ENCODE peak calls at places on chromosome 19, in five cellular contexts. F is colonic mucosa, W is cardiac muscle cell, L is HCT116, T is GM23338. R is an unnamed sample. For H3K4me1, the result is how much of the 10 kb centered on the place peaks cover.

GRCh38 chr19:558770-559439 is 13.5 kb upstream of the BSG start:
- DNase-seq in L (no peak), T (no peak), F (no peak), W (peak), R (no peak)

GRCh38 chr19:39070888-39071287 is 13.3 kb upstream of the ACP7 start:
- DNase-seq in L (no peak), T (no peak), W (no peak), F (no peak), R (no peak)

GRCh38 chr19:12938536-12939291 is at the start of gene CALR:
- DNase-seq in T (no peak), L (no peak), W (peak), F (peak), R (peak)

GRCh38 chr19:39937094-39937493 is 2.7 kb upstream of the FCGBP start:
- DNase-seq in W (no peak), T (no peak), F (peak), L (no peak), R (no peak)

GRCh38 chr19:49142866-49143335 is 12.3 kb downstream of the HRC start:
- DNase-seq in L (no peak), T (peak), F (peak), W (peak), R (peak)

GRCh38 chr19:48975947-48976847 is 11.1 kb downstream of the FTL start:
- DNase-seq in L (no peak), T (peak), W (no peak), F (no peak), R (peak)

GRCh38 chr19:50430888-50431342 is 1.8 kb upstream of the MYBPC2 start:
- DNase-seq in T (peak), L (no peak), F (no peak), W (no peak), R (no peak)

GRCh38 chr19:12521996-12522395 is 29.3 kb downstream of the ZNF564 start:
- DNase-seq in L (no peak), T (peak), F (no peak), W (no peak), R (no peak)

GRCh38 chr19:29260477-29261317 is 47.7 kb upstream of the UQCRFS1 start:
- DNase-seq in F (peak), W (peak), L (peak), T (peak), R (peak)

GRCh38 chr19:29422686-29423085 is 103.1 kb upstream of the VSTM2B start:
- DNase-seq in L (no peak), W (no peak), T (no peak), F (no peak), R (no peak)

GRCh38 chr19:28426902-28427232 is 786.1 kb downstream of the UQCRFS1 start:
- DNase-seq in L (no peak), T (no peak), F (no peak), W (peak), R (no peak)

GRCh38 chr19:51959791-51960190 is 26.8 kb downstream of the ZNF350 start:
- DNase-seq in W (no peak), L (no peak), F (no peak), T (no peak), R (no peak)

GRCh38 chr19:10404888-10405808 is 1.8 kb upstream of the CDC37 start:
- DNase-seq in T (peak), F (no peak), W (no peak), L (no peak), R (no peak)

GRCh38 chr19:45515081-45515624 is 7.9 kb downstream of the VASP start:
- DNase-seq in L (no peak), F (peak), W (no peak), T (no peak), R (no peak)

GRCh38 chr19:9836021-9836420 is 903 bp downstream of the PIN1 start:
- DNase-seq in F (no peak), W (peak), T (no peak), L (no peak), R (no peak)

GRCh38 chr19:46813570-46814358 is 25.4 kb upstream of the SLC1A5 start:
- DNase-seq in L (no peak), F (peak), T (no peak), W (peak), R (no peak)

GRCh38 chr19:49468746-49469447 is 5.1 kb upstream of the FLT3LG start:
- DNase-seq in F (peak), W (peak), T (peak), L (no peak), R (peak)

GRCh38 chr19:12763100-12763499 is 11.5 kb downstream of the BEST2 start:
- DNase-seq in F (no peak), L (no peak), W (no peak), T (no peak), R (no peak)

GRCh38 chr19:49939721-49940481 is 10.6 kb upstream of the NUP62 start:
- DNase-seq in T (peak), F (no peak), W (no peak), L (no peak), R (no peak)

GRCh38 chr19:10182847-10183246 is 11.9 kb downstream of the DNMT1 start:
- DNase-seq in W (no peak), L (no peak), F (no peak), T (no peak), R (no peak)

GRCh38 chr19:38781058-38781457 is 7.7 kb upstream of the LGALS7 start:
- DNase-seq in F (no peak), L (no peak), T (no peak), W (peak), R (no peak)

GRCh38 chr19:46728693-46729339 is 11.9 kb upstream of the PRKD2 start:
- DNase-seq in F (peak), T (peak), L (no peak), W (peak), R (peak)

GRCh38 chr19:48325265-48325910 is at the start of gene EMP3:
- DNase-seq in T (peak), F (peak), W (peak), L (peak), R (peak)

GRCh38 chr19:57171551-57172081 is 4.3 kb upstream of the DUXA start:
- DNase-seq in T (peak), L (no peak), W (peak), F (peak), R (no peak)

GRCh38 chr19:39679791-39680168 is 24.1 kb downstream of the LGALS16 start:
- DNase-seq in F (no peak), W (no peak), T (no peak), L (no peak), R (no peak)

GRCh38 chr19:49340069-49340864 is 5.1 kb downstream of the CD37 start:
- DNase-seq in F (peak), W (peak), L (no peak), T (peak), R (peak)

GRCh38 chr19:51441410-51442390 is 16.6 kb downstream of the SIGLEC8 start:
- DNase-seq in F (peak), T (no peak), L (no peak), W (no peak), R (no peak)

GRCh38 chr19:48992571-48993174 is 436 bp downstream of the GYS1 start:
- DNase-seq in L (no peak), W (no peak), T (peak), F (peak), R (no peak)

GRCh38 chr19:38666662-38667448 is 19.4 kb downstream of the ACTN4 start:
- DNase-seq in F (no peak), W (peak), L (no peak), T (no peak), R (no peak)

GRCh38 chr19:50512112-50512998 is 1.4 kb downstream of the ASPDH start:
- DNase-seq in F (no peak), T (no peak), L (no peak), W (no peak), R (no peak)

GRCh38 chr19:12757544-12758274 is 6.1 kb downstream of the BEST2 start:
- DNase-seq in L (peak), F (peak), T (peak), W (peak), R (peak)

GRCh38 chr19:30063184-30064020 is 121.4 kb downstream of the URI1 start:
- DNase-seq in L (no peak), W (no peak), T (no peak), F (no peak), R (no peak)

GRCh38 chr19:46082728-46083050 is 41.8 kb downstream of the IGFL3 start:
- DNase-seq in W (no peak), T (no peak), L (no peak), F (no peak), R (no peak)

GRCh38 chr19:13005861-13006370 is 10.6 kb downstream of the NFIX start:
- DNase-seq in W (no peak), T (no peak), L (no peak), F (no peak), R (no peak)

GRCh38 chr19:28028881-28029280 is 1184.1 kb downstream of the UQCRFS1 start:
- DNase-seq in F (no peak), W (no peak), T (no peak), L (no peak), R (no peak)

GRCh38 chr19:36423925-36424324 is 5.5 kb upstream of the ZFP82 start:
- DNase-seq in F (no peak), T (peak), W (no peak), L (no peak), R (no peak)

GRCh38 chr19:372306-372890 is 27.8 kb upstream of the MIER2 start:
- DNase-seq in T (no peak), L (no peak), F (no peak), W (peak), R (no peak)

GRCh38 chr19:1063030-1063908 is 3.7 kb upstream of the ARHGAP45 start:
- DNase-seq in T (peak), L (peak), W (no peak), F (peak), R (peak)

GRCh38 chr19:21569497-21569870 is 64.1 kb downstream of the ZNF429 start:
- DNase-seq in L (no peak), W (peak), T (no peak), F (peak), R (no peak)

GRCh38 chr19:33953592-33953991 is 156.9 kb downstream of the KCTD15 start:
- DNase-seq in F (no peak), L (no peak), W (no peak), T (peak), R (no peak)

GRCh38 chr19:42247631-42248199 is 5.3 kb upstream of the GSK3A start:
- DNase-seq in L (no peak), T (no peak), W (no peak), F (no peak), R (no peak)
- H3K4me1 ChIP-seq in L (under half), T (under half), W (under half), F (under half), R (under half)

DNA sequence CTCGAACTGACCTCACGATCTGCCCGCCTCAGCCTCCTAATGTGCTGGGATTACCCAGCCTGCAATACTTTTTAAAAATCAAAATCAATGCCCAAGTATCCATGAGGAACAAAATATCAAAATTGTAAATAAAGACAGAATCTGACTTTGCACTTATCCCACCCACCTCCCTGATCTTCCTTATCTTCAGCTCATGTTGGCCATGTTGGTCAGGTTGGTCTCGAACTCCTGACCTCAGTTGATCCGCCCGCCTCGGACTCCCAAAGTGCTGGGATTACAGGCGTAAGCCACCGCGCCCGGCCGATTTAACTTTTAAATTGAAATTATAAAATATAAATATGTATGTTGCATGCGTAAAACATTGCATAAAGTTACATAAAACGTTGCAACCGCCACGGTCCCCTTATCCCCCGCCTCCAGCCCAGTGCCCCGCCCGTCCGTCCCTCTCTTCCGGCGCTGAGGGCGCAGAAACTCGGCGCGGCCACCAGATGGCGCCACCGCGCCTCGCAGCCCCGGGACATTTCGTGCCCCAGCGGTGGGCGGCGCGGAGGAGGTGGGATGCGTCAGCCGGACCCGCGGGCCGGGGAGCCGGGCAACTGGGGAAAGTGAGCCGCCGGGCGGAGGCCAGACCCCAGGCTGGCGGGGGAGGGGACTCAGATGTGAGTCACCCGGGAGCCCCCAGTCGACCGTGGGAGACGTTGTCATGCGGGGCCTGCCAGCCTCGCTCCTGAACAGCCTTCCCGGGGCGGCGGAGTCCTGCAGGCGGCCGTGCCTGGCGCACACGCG is 1.5 kb upstream of the GADD45B start:
- DNase-seq in L (no peak), W (peak), F (peak), T (peak), R (peak)
- H3K4me3 ChIP-seq in L (peak), W (peak), F (peak), T (peak), R (peak)

DNA sequence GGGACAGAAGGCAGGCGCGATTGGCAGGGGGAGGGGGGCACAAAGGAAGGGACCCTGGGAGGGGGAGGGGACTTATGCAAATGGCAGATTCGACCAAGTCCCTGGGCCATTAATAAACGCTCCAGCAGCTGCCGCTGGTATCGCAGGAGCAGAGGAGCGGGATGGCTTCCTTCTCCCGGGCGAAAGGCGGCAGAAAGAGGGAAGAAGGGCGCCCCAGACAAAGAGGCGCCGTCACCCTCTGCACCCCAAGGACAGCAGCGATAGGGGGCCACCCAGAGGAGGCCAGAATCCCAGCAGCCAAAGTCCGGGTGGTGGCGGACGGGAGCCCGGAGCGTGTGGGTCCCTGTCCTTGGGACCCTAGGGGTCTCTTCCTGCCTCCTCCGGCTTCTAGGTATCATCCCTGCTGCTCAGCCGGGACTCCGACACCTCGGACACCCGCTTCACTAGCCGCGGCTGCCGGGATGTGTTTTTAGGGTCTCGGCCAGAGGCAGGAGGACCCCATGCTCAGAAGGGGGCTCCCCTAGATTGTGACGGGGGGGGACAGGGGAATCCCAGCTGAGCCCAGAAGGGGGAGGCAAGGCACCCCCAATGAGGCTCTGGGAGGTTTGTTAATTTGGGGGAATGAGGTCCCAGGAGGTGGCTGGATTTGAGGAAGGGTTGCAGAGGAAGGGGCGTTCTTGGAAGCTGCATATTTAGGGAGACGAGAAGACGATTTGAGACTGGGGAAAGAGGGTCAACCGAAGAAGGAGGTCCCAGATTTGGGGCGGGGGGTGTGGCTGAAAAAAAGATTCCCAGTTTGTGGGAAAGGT is 1.7 kb downstream of the PTPRS start:
- DNase-seq in F (no peak), L (no peak), T (peak), W (no peak), R (no peak)
- TF ChIP-seq CTCF in F (no peak), L (no peak), T (peak), W (no peak), R (no peak)

GRCh38 chr19:16340092-16340491 is 15.5 kb downstream of the KLF2 start:
- DNase-seq in L (no peak), F (no peak), W (no peak), T (no peak), R (no peak)
- H3K4me1 ChIP-seq in L (under half), F (under half), W (under half), T (under half), R (under half)

GRCh38 chr19:18329035-18329376 is 6.1 kb upstream of the LSM4 start:
- DNase-seq in W (no peak), L (no peak), T (no peak), F (no peak), R (no peak)

GRCh38 chr19:18336121-18336520 is 4.3 kb upstream of the PGPEP1 start:
- DNase-seq in W (no peak), T (peak), L (no peak), F (no peak), R (no peak)

GRCh38 chr19:18330865-18331264 is 8.0 kb upstream of the LSM4 start:
- DNase-seq in W (no peak), F (no peak), L (no peak), T (no peak), R (no peak)

GRCh38 chr19:18333680-18334079 is 6.7 kb upstream of the PGPEP1 start:
- DNase-seq in F (no peak), T (no peak), L (no peak), W (no peak), R (peak)

GRCh38 chr19:18332917-18333530 is 7.4 kb upstream of the PGPEP1 start:
- DNase-seq in F (no peak), L (no peak), T (no peak), W (no peak), R (no peak)
- H3K4me3 ChIP-seq in F (no peak), L (no peak), T (no peak), W (no peak), R (no peak)

GRCh38 chr19:41872775-41873647 is 4.1 kb upstream of the CD79A start:
- DNase-seq in W (peak), F (peak), L (peak), T (peak), R (peak)
- TF ChIP-seq CTCF in W (peak), F (peak), L (peak), T (peak), R (peak)

GRCh38 chr19:35061583-35062373 is 20.3 kb downstream of the HPN start:
- DNase-seq in T (no peak), W (no peak), F (no peak), L (no peak), R (no peak)
- H3K4me1 ChIP-seq in T (under half), W (under half), F (under half), L (under half), R (under half)

DNA sequence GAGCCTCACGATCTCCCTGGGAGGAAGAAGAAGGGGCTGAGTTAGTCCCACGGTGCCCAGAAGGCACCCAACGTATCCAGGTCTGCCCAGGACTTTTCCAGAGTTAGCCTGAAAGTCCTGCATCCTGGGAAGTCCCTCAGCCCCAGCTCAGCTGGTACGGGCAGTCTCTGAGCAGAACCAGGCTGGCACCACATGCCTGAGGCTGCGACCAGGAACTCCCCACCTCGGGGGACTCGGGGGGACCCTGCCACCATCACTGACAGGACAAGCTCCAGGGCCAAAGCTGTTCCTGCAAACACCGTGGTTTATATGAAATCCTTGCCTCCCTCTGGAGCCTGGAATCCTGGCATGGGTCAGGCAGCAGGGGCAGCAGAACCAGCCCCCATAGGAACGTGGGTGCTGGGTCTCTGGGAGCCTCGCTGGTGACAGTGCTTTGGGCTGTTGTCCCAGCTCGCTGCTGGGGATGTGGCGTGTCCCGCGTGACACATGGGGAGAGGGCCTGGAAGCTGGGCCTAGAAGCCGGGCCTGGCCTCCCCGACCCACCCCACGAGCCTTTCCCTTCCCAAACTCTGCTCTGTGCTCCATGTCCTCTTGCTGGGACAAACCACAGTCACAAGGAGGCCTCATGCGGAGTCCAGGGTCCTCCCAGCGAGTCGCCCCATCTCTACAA is 55.5 kb downstream of the GNG7 start:
- DNase-seq in W (no peak), F (no peak), L (no peak), T (no peak), R (no peak)
- H3K4me3 ChIP-seq in W (no peak), F (no peak), L (no peak), T (no peak), R (no peak)

DNA sequence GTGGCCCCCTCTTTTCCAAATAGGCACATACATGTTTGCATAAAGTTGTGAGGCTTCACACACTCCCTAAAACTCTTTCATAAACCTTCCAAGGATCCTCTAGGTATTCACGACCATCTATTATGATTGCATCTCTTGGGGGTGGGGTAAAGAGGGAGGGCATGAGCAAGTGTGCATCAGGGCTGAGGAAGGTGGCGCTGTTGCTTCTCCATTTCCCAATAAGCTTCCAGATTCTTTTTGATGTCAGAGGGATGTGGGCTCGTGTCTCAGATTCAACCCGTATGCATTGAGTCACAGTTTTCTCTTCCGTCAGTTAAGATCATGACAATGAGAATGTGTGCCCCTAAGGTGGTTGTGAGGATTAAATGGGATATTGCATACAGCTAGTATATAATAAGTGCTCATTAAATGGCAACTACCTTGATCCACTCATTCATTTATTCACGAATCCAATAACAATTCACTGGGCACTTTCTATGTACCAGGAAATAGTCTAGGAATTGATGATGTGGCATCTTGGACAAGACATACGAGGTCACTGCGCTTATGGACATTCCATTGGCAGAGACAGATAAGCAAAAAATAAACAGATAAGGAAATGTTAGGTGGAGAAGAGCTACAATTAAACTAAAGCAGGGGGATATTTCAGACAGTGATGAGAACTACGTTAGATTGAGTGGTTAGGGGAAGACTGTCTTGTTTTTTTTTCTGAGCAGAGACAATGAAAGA is 10.3 kb downstream of the CYP2B6 start:
- DNase-seq in T (peak), W (no peak), L (peak), F (no peak), R (no peak)
- TF ChIP-seq CTCF in T (peak), W (no peak), L (peak), F (no peak), R (no peak)

GRCh38 chr19:7226749-7227148 is 67.5 kb downstream of the INSR start:
- DNase-seq in F (no peak), W (peak), L (no peak), T (no peak), R (no peak)
- H3K4me1 ChIP-seq in F (under half), W (under half), L (under half), T (under half), R (under half)

R was measured in Caco-2.